ENCODE peak calls at places on chromosomes 7 and 10, in six cellular contexts. Y, J, T, N, C and V are unnamed samples.
A peak's percentile ranks its signal among the peaks of the same experiment; 100 is the strongest.

GRCh38 chr10:79405995-79406515 is 39.4 kb downstream of the ZCCHC24 start:
- ATAC-seq in C (no peak), N (no peak), J (no peak), T (no peak), Y (no peak), V (no peak)

GRCh38 chr7:107319724-107320228 is 150.1 kb upstream of the GPR22 start:
- ATAC-seq in C (no peak), T (no peak), N (no peak), Y (no peak), J (no peak), V (no peak)

GRCh38 chr7:134779741-134780065 is 269 bp downstream of the CALD1 start:
- ATAC-seq in T (peak; percentile 24), J (peak; percentile 34), Y (no peak), N (peak; percentile 48), C (peak; percentile 72), V (peak; percentile 2)

GRCh38 chr10:98621630-98622029 is 174.9 kb upstream of the HPS1 start:
- ATAC-seq in T (peak; percentile 88), N (no peak), C (no peak), Y (no peak), J (no peak), V (no peak)

GRCh38 chr10:77264107-77264506 is 373.5 kb downstream of the KCNMA1 start:
- ATAC-seq in C (no peak), J (no peak), N (no peak), Y (no peak), T (no peak), V (no peak)

GRCh38 chr10:101308051-101308450 is 45.9 kb upstream of the BTRC start:
- ATAC-seq in T (no peak), C (no peak), N (no peak), J (no peak), Y (no peak), V (no peak)

GRCh38 chr10:111323567-111323966 is 246.7 kb downstream of the ADRA2A start:
- ATAC-seq in J (no peak), Y (no peak), C (no peak), N (no peak), T (peak; percentile 32), V (no peak)

GRCh38 chr7:36977878-36978277 is 253.6 kb upstream of the AOAH start:
- ATAC-seq in T (no peak), C (no peak), J (no peak), Y (no peak), N (no peak), V (no peak)

GRCh38 chr7:155885162-155886160 is 73.2 kb upstream of the SHH start:
- ATAC-seq in C (peak; percentile 82), T (peak; percentile 48), J (peak; percentile 54), N (no peak), Y (no peak), V (peak; percentile 52)

GRCh38 chr10:938954-939678 is 7.6 kb upstream of the LARP4B start:
- ATAC-seq in T (no peak), C (no peak), N (no peak), Y (no peak), J (no peak), V (no peak)

GRCh38 chr7:102813256-102814024 is 64.6 kb downstream of the FAM185A start:
- ATAC-seq in J (no peak), N (no peak), Y (no peak), T (no peak), C (no peak), V (no peak)

DNA sequence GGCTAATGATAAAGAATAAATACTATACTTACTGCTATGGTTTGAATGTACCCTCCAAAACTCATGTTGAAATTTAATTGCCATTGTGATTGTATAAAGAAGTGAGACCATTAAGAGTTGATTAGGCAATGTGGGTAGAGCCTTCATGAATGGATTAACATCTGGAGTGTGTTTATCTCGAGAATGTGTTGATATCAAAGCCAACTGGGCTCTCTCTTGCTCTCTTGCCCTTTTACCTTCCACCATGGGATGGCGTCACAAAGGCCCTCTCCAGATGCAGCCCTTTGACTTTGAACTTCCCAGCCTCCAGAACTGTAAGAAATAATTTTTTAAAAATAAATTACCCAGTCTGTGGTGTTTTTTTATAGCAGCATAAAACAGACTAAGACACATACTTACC is 50.1 kb upstream of the GHITM start:
- ATAC-seq in T (no peak), J (no peak), Y (no peak), N (no peak), C (no peak), V (no peak)
- TF ChIP-seq POLR2AphosphoS5 in T (no peak), J (no peak), Y (no peak), N (no peak), C (no peak), V (no peak)

GRCh38 chr7:106114735-106115383 is 2.7 kb upstream of the SYPL1 start:
- ATAC-seq in J (no peak), N (no peak), C (no peak), T (no peak), Y (no peak), V (no peak)
- TF ChIP-seq POLR2AphosphoS5 in J (no peak), N (no peak), C (no peak), T (no peak), Y (no peak), V (peak; percentile 79)

DNA sequence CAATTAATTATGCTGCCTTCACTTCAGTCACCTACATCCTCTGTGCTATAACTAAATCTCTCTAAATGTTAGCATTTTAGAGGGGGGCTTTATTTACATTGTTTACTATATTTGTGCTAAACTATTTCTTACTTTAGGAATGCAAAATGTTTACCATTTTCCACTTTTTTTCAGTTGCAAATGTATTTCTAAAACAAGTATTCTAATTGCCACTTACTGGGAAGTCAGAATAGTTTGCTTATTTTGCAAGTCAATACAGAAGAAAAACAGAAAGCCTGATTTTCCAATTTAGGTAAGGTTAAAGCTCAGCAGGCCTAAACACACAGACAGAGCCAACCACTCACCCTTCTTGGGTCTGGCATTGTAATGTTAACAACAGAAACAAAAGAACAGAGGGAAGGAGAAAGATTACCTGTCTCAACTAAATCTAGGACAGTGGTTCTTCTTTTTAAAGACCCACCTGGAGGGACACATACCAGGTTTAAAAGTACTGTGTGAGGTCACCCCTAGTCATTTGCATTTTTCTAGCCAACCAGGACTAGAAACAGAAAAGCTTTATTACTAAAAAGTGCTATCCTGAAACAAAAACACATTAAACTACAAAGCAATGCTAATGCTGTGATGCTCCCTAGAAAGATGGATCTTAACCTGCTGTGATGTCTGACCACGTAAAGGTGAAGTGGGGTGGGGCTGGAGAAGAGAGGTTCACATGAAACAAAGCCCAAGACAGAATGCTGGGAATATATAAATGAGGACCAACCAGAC is 178.2 kb downstream of the SLC25A13 start:
- ATAC-seq in T (peak; percentile 99), Y (no peak), C (no peak), J (no peak), N (no peak), V (no peak)
- TF ChIP-seq POLR2AphosphoS5 in T (peak; percentile 82), Y (no peak), C (no peak), J (no peak), N (no peak), V (no peak)

DNA sequence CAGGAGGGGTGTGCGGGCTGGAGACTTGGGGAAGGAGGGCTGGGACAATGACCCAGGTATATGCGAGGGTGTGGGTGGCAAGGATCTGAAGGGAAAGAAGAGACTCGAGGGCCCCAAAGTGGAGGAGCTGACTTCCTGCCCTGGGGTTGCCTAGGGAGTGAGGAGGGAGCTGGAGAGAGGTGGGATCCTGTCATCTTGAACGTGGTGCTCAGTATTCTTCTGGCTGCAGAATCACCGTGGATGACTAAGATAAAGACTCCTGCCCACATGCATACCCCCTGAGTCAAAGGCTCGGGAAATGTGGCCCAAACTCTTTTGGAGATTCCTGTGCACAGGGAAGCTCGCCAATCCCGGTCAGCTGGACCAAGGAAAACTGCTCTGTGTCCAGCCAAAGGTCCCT is 31.2 kb downstream of the COL17A1 start:
- ATAC-seq in C (peak; percentile 33), J (no peak), N (no peak), T (no peak), Y (no peak), V (no peak)
- TF ChIP-seq POLR2AphosphoS5 in C (no peak), J (no peak), N (no peak), T (no peak), Y (no peak), V (no peak)

DNA sequence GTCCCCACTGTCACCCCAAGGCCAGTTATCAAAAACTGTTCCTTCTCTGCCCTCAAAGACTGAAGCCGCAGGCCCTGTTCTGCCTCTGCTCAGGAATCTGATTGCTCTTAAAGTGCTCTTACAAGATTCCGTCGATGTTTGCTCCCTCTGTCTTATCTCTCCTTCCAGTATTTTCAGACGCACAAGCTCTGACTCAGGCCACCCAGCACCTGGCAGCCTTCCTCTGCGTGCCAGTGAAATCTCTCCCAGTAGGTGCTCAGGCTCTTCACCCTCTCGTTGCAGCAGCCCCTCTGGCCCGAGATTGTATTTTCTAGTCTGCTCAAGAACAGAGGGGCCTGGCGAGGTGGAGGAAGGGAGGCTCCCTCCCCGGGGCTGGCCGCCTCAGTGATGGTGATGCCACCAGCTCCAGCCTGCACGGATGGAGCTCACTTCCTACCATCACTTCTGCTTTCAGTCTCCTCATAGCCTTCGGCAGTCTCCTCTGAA is 276.2 kb downstream of the USP6NL start:
- ATAC-seq in N (no peak), T (no peak), C (no peak), J (no peak), Y (peak; percentile 78), V (peak; percentile 38)
- TF ChIP-seq POLR2AphosphoS5 in N (no peak), T (no peak), C (no peak), J (no peak), Y (no peak), V (no peak)

GRCh38 chr7:116710764-116711452 is 38.9 kb downstream of the MET start:
- ATAC-seq in Y (peak; percentile 80), N (no peak), J (peak; percentile 74), T (no peak), C (no peak), V (no peak)
- TF ChIP-seq POLR2AphosphoS5 in Y (no peak), N (no peak), J (no peak), T (no peak), C (no peak), V (no peak)

GRCh38 chr7:132161231-132161915 is 414.9 kb downstream of the PLXNA4 start:
- ATAC-seq in T (no peak), Y (peak; percentile 78), N (no peak), C (no peak), J (no peak), V (no peak)

GRCh38 chr7:132158841-132159240 is 417.4 kb downstream of the PLXNA4 start:
- ATAC-seq in C (no peak), J (no peak), T (no peak), Y (no peak), N (no peak), V (no peak)

GRCh38 chr7:132161976-132162375 is 414.3 kb downstream of the PLXNA4 start:
- ATAC-seq in T (no peak), Y (no peak), C (no peak), N (no peak), J (no peak), V (no peak)

GRCh38 chr7:132162745-132163144 is 413.5 kb downstream of the PLXNA4 start:
- ATAC-seq in C (no peak), Y (no peak), T (peak; percentile 87), J (peak; percentile 52), N (no peak), V (no peak)

GRCh38 chr7:132160525-132161230 is 415.6 kb downstream of the PLXNA4 start:
- ATAC-seq in C (no peak), J (no peak), T (no peak), Y (no peak), N (no peak), V (no peak)
- TF ChIP-seq POLR2AphosphoS5 in C (no peak), J (no peak), T (no peak), Y (no peak), N (no peak), V (no peak)

GRCh38 chr10:102633282-102633681 is 11.0 kb upstream of the TRIM8 start:
- ATAC-seq in N (no peak), C (no peak), Y (peak; percentile 37), J (no peak), T (no peak), V (peak; percentile 23)
- TF ChIP-seq POLR2AphosphoS5 in N (no peak), C (no peak), Y (no peak), J (no peak), T (no peak), V (no peak)